ENCODE peak calls at places on chromosomes 7 and 10, in nine cellular contexts. F, R, Y, D, B, C, T, S and K are unnamed samples.

GRCh38 chr7:140260338-140260737 is 83.6 kb upstream of the KDM7A start:
- DNase-seq in S (peak), Y (no peak), D (no peak), B (no peak), T (no peak), F (no peak), R (no peak), C (no peak), K (no peak)

GRCh38 chr7:85094046-85094720 is 92.7 kb downstream of the SEMA3D start:
- DNase-seq in Y (peak), S (no peak), R (no peak), F (no peak), D (no peak), T (no peak), B (no peak), C (no peak), K (no peak)

GRCh38 chr10:94706089-94706488 is 22.6 kb downstream of the CYP2C18 start:
- DNase-seq in S (peak), T (no peak), C (no peak), Y (no peak), R (no peak), D (no peak), F (no peak), B (no peak), K (no peak)

GRCh38 chr10:92011560-92012214 is 88.1 kb downstream of the BTAF1 start:
- DNase-seq in T (no peak), C (no peak), D (no peak), Y (peak), S (peak), B (peak), R (peak), F (peak), K (no peak)

GRCh38 chr10:130642926-130643325 is 506.7 kb downstream of the GLRX3 start:
- DNase-seq in T (no peak), B (no peak), F (no peak), Y (no peak), S (no peak), R (no peak), D (no peak), C (no peak), K (no peak)

GRCh38 chr10:31622993-31623392 is 304.0 kb downstream of the ZEB1 start:
- DNase-seq in R (no peak), Y (peak), S (no peak), F (peak), D (no peak), C (no peak), T (no peak), B (peak), K (no peak)

GRCh38 chr7:51067757-51068156 is 248.9 kb downstream of the COBL start:
- DNase-seq in F (peak), S (peak), T (peak), Y (peak), B (peak), R (peak), D (peak), C (no peak), K (peak)

GRCh38 chr10:22086730-22087364 is 83.3 kb upstream of the DNAJC1 start:
- DNase-seq in R (peak), D (no peak), F (peak), T (no peak), B (peak), Y (peak), C (no peak), S (no peak), K (peak)

GRCh38 chr7:78327718-78328117 is 529.1 kb downstream of the PHTF2 start:
- DNase-seq in D (no peak), Y (no peak), B (no peak), S (no peak), C (no peak), F (no peak), T (no peak), R (no peak), K (no peak)

GRCh38 chr10:35652824-35653223 is 10.7 kb upstream of the FZD8 start:
- DNase-seq in F (no peak), Y (no peak), C (no peak), D (no peak), B (no peak), T (no peak), S (no peak), R (no peak), K (no peak)

GRCh38 chr7:47492720-47493119 is 89.2 kb downstream of the TNS3 start:
- DNase-seq in T (no peak), C (no peak), Y (no peak), F (no peak), D (no peak), S (no peak), R (no peak), B (no peak), K (no peak)

GRCh38 chr10:68184546-68184945 is 47.4 kb downstream of the ATOH7 start:
- DNase-seq in B (peak), T (no peak), C (no peak), F (peak), Y (no peak), S (no peak), D (no peak), R (no peak), K (no peak)

GRCh38 chr7:2621061-2621828 is 10.5 kb upstream of the TTYH3 start:
- DNase-seq in S (peak), B (peak), F (peak), R (no peak), Y (peak), C (no peak), T (no peak), D (no peak), K (peak)

GRCh38 chr7:142308326-142308725 is 50.5 kb upstream of the PRSS58 start:
- DNase-seq in C (no peak), F (no peak), T (no peak), D (no peak), S (no peak), B (no peak), R (no peak), Y (no peak), K (no peak)

GRCh38 chr7:55533050-55533728 is 39.1 kb downstream of the VOPP1 start:
- DNase-seq in T (peak), D (peak), R (no peak), F (peak), S (peak), B (no peak), Y (peak), C (peak), K (no peak)

GRCh38 chr7:77461246-77461645 is 45.1 kb upstream of the GSAP start:
- DNase-seq in Y (peak), C (no peak), R (no peak), D (no peak), T (no peak), B (peak), S (no peak), F (peak), K (no peak)